ENCODE peak calls at places on chromosomes 5 and 9, in ten cellular contexts. Q is lower lobe of right lung, C is K562, N is fibroblast of lung, P is trophoblast cell, O is hepatocyte, G is stomach, U is neuronal stem cell, D is aorta, T is breast epithelium. W is an unnamed sample. For H3K4me1 and H3K9me3, the result is how much of the 10 kb centered on the place peaks cover.

GRCh38 chr5:128327973-128328372 is 210.1 kb downstream of the FBN2 start:
- DNase-seq in Q (no peak), C (no peak), N (no peak), P (no peak), O (no peak), G (no peak), U (no peak), D (no peak), T (no peak), W (no peak)

GRCh38 chr5:150676578-150676977 is 15.5 kb downstream of the MYOZ3 start:
- DNase-seq in Q (no peak), C (no peak), N (no peak), P (no peak), O (no peak), G (no peak), U (no peak), D (no peak), T (no peak), W (no peak)

GRCh38 chr5:135206862-135207261 is 172.8 kb upstream of the PITX1 start:
- DNase-seq in Q (no peak), C (no peak), N (no peak), P (no peak), O (no peak), G (no peak), U (no peak), D (no peak), T (no peak), W (no peak)

GRCh38 chr9:20528253-20528652 is 94.0 kb downstream of the MLLT3 start:
- DNase-seq in Q (no peak), C (no peak), N (no peak), P (no peak), O (no peak), G (no peak), U (no peak), D (no peak), T (no peak), W (no peak)

GRCh38 chr5:100518377-100518776 is 16.8 kb upstream of the FAM174A start:
- DNase-seq in Q (no peak), C (no peak), N (no peak), P (no peak), O (no peak), G (no peak), U (no peak), D (no peak), T (no peak), W (no peak)

GRCh38 chr5:94994465-94994996 is 290.4 kb downstream of the MCTP1 start:
- DNase-seq in Q (no peak), C (no peak), N (no peak), P (peak), O (no peak), G (peak), U (no peak), D (no peak), T (no peak), W (no peak)

GRCh38 chr9:88593537-88594185 is 58.7 kb downstream of the NXNL2 start:
- DNase-seq in Q (no peak), C (peak), N (peak), P (no peak), O (peak), G (peak), U (peak), D (no peak), T (no peak), W (no peak)

GRCh38 chr5:177505075-177505474 is 4.6 kb downstream of the DOK3 start:
- DNase-seq in Q (no peak), C (no peak), N (no peak), P (no peak), O (no peak), G (no peak), U (no peak), D (peak), T (no peak), W (no peak)

GRCh38 chr9:73613092-73613701 is 461.5 kb downstream of the ANXA1 start:
- DNase-seq in Q (no peak), C (no peak), N (no peak), P (peak), O (no peak), G (no peak), U (no peak), D (no peak), T (no peak), W (no peak)

GRCh38 chr9:122695696-122696095 is 20.8 kb downstream of the OR1L3 start:
- DNase-seq in Q (no peak), C (no peak), N (no peak), P (no peak), O (no peak), G (no peak), U (no peak), D (no peak), T (no peak), W (no peak)
- H3K27ac ChIP-seq in Q (no peak), C (no peak), N (no peak), P (no peak), O (no peak), G (no peak), U (no peak), D (no peak), T (no peak), W (no peak)

DNA sequence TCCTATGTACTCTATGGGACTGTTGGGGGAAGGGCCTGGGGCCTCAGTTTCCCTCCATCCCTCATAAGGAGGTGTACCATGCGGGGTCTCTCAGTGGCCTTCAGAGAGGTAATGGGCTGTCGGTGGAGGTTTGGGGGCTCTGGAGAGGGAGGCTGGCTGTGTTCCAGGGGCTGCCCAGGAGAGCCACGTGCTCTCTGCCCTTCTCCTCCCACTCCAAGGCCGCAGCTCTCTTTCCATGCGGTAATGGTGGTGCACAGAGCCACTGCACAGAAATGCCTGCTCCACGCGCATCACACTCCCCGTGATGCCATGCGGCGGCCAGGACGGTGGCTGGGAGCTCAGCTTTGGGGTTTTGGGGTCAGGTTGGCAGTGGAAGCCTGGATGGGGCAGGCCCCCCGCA is 96.4 kb downstream of the RXRA start:
- DNase-seq in Q (peak), C (no peak), N (no peak), P (no peak), O (no peak), G (peak), U (no peak), D (no peak), T (no peak), W (no peak)
- H3K4me1 ChIP-seq in Q (under half), C (half or more), N (under half), P (under half), O (under half), G (under half), U (under half), D (under half), T (under half), W (under half)

GRCh38 chr5:141320225-141321169 is at the start of gene TAF7:
- DNase-seq in Q (peak), C (peak), N (peak), P (peak), O (peak), G (peak), U (peak), D (peak), T (peak), W (peak)
- H3K9me3 ChIP-seq in Q (half or more), C (under half), N (under half), P (under half), O (half or more), G (half or more), U (under half), D (under half), T (half or more), W (under half)

GRCh38 chr5:123673107-123673506 is 161.1 kb downstream of the CSNK1G3 start:
- DNase-seq in Q (no peak), C (no peak), N (no peak), P (no peak), O (peak), G (no peak), U (no peak), D (no peak), T (no peak), W (no peak)
- H3K27ac ChIP-seq in Q (no peak), C (no peak), N (no peak), P (no peak), O (no peak), G (no peak), U (no peak), D (no peak), T (no peak), W (no peak)

GRCh38 chr5:141007791-141008190 is 41.5 kb downstream of the PCDHAC2 start:
- DNase-seq in Q (no peak), C (no peak), N (no peak), P (no peak), O (no peak), G (no peak), U (no peak), D (no peak), T (no peak), W (no peak)

GRCh38 chr5:141010047-141010793 is 41.0 kb upstream of the PCDHB1 start:
- DNase-seq in Q (no peak), C (no peak), N (no peak), P (no peak), O (no peak), G (no peak), U (no peak), D (no peak), T (no peak), W (no peak)
- H3K4me1 ChIP-seq in Q (under half), C (under half), N (under half), P (under half), O (under half), G (under half), U (under half), D (under half), T (under half), W (under half)